ENCODE peak calls at places on chromosome 21, in ten cellular contexts. H, Z, W, D, O, V, J, I, E and A are unnamed samples.

GRCh38 chr21:31310750-31311149 is 33.3 kb downstream of the TIAM1 start:
- DNase-seq in H (no peak), Z (no peak), W (no peak), D (no peak), O (no peak), V (no peak), J (no peak), I (no peak), E (no peak), A (no peak)

GRCh38 chr21:40567511-40567910 is 279.4 kb downstream of the DSCAM start:
- DNase-seq in H (no peak), Z (no peak), W (no peak), D (no peak), O (no peak), V (no peak), J (no peak), I (no peak), E (no peak), A (no peak)

GRCh38 chr21:40534886-40535285 is 312.1 kb downstream of the DSCAM start:
- DNase-seq in H (no peak), Z (no peak), W (no peak), D (no peak), O (no peak), V (no peak), J (no peak), I (no peak), E (no peak), A (no peak)

GRCh38 chr21:42631142-42631541 is 22.3 kb upstream of the PDE9A start:
- DNase-seq in H (no peak), Z (no peak), W (peak), D (no peak), O (no peak), V (peak), J (no peak), I (no peak), E (no peak), A (peak)

GRCh38 chr21:28639742-28640141 is 352.9 kb downstream of the LTN1 start:
- DNase-seq in H (no peak), Z (no peak), W (no peak), D (no peak), O (no peak), V (no peak), J (no peak), I (no peak), E (peak), A (no peak)

GRCh38 chr21:25555492-25555891 is 51.8 kb downstream of the MRPL39 start:
- DNase-seq in H (no peak), Z (no peak), W (no peak), D (no peak), O (no peak), V (no peak), J (no peak), I (no peak), E (no peak), A (no peak)

GRCh38 chr21:42406846-42407245 is 3.1 kb downstream of the UBASH3A start:
- DNase-seq in H (no peak), Z (no peak), W (no peak), D (no peak), O (no peak), V (no peak), J (no peak), I (no peak), E (no peak), A (no peak)

GRCh38 chr21:41388259-41388658 is 26.4 kb downstream of the MX2 start:
- DNase-seq in H (no peak), Z (no peak), W (no peak), D (no peak), O (no peak), V (no peak), J (no peak), I (no peak), E (no peak), A (no peak)

GRCh38 chr21:32346951-32347350 is 45.9 kb downstream of the URB1 start:
- DNase-seq in H (no peak), Z (no peak), W (no peak), D (no peak), O (no peak), V (no peak), J (no peak), I (no peak), E (no peak), A (no peak)

GRCh38 chr21:42379425-42380215 is 13.3 kb upstream of the TFF1 start:
- DNase-seq in H (no peak), Z (peak), W (no peak), D (no peak), O (no peak), V (no peak), J (no peak), I (no peak), E (no peak), A (no peak)

GRCh38 chr21:16837319-16837718 is 675.5 kb upstream of the CXADR start:
- DNase-seq in H (no peak), Z (no peak), W (no peak), D (no peak), O (no peak), V (no peak), J (no peak), I (no peak), E (peak), A (no peak)

GRCh38 chr21:28633803-28634572 is 358.7 kb downstream of the LTN1 start:
- DNase-seq in H (peak), Z (no peak), W (no peak), D (peak), O (no peak), V (peak), J (peak), I (peak), E (peak), A (no peak)

GRCh38 chr21:29307718-29308455 is 9.2 kb downstream of the BACH1 start:
- DNase-seq in H (no peak), Z (no peak), W (no peak), D (no peak), O (no peak), V (no peak), J (no peak), I (no peak), E (no peak), A (no peak)

GRCh38 chr21:41767606-41768370 is 936 bp upstream of the RIPK4 start:
- DNase-seq in H (no peak), Z (no peak), W (no peak), D (no peak), O (peak), V (peak), J (peak), I (no peak), E (peak), A (no peak)

GRCh38 chr21:42107881-42108553 is 36.9 kb downstream of the UMODL1 start:
- DNase-seq in H (no peak), Z (peak), W (peak), D (peak), O (no peak), V (no peak), J (no peak), I (no peak), E (peak), A (peak)

GRCh38 chr21:25911730-25912401 is 177.1 kb downstream of the GABPA start:
- DNase-seq in H (no peak), Z (no peak), W (no peak), D (no peak), O (no peak), V (no peak), J (no peak), I (no peak), E (no peak), A (no peak)

GRCh38 chr21:37220433-37220980 is 46.6 kb downstream of the VPS26C start:
- DNase-seq in H (no peak), Z (no peak), W (peak), D (no peak), O (no peak), V (no peak), J (peak), I (no peak), E (peak), A (no peak)
- TF ChIP-seq CTCF in H (peak), Z (no peak), W (no peak), D (no peak), O (peak), V (no peak), J (peak), I (no peak), E (peak), A (peak)

GRCh38 chr21:15514073-15514946 is 215.5 kb upstream of the USP25 start:
- DNase-seq in H (no peak), Z (peak), W (peak), D (no peak), O (no peak), V (no peak), J (no peak), I (no peak), E (no peak), A (no peak)
- TF ChIP-seq CTCF in H (no peak), Z (no peak), W (no peak), D (no peak), O (no peak), V (no peak), J (no peak), I (no peak), E (no peak), A (no peak)

GRCh38 chr21:35169574-35169973 is 120.5 kb upstream of the RUNX1 start:
- DNase-seq in H (no peak), Z (no peak), W (no peak), D (no peak), O (no peak), V (no peak), J (no peak), I (no peak), E (no peak), A (no peak)

GRCh38 chr21:35170818-35171217 is 121.7 kb upstream of the RUNX1 start:
- DNase-seq in H (no peak), Z (no peak), W (no peak), D (no peak), O (no peak), V (no peak), J (no peak), I (no peak), E (no peak), A (no peak)

GRCh38 chr21:35171385-35171784 is 122.3 kb upstream of the RUNX1 start:
- DNase-seq in H (no peak), Z (no peak), W (no peak), D (no peak), O (no peak), V (no peak), J (no peak), I (no peak), E (no peak), A (no peak)

GRCh38 chr21:35170244-35170756 is 121.2 kb upstream of the RUNX1 start:
- DNase-seq in H (no peak), Z (peak), W (no peak), D (no peak), O (no peak), V (no peak), J (no peak), I (no peak), E (no peak), A (no peak)

GRCh38 chr21:35168702-35169101 is 119.6 kb upstream of the RUNX1 start:
- DNase-seq in H (no peak), Z (no peak), W (no peak), D (no peak), O (no peak), V (no peak), J (no peak), I (no peak), E (no peak), A (no peak)
- TF ChIP-seq CTCF in H (no peak), Z (no peak), W (no peak), D (no peak), O (no peak), V (no peak), J (no peak), I (no peak), E (no peak), A (no peak)

DNA sequence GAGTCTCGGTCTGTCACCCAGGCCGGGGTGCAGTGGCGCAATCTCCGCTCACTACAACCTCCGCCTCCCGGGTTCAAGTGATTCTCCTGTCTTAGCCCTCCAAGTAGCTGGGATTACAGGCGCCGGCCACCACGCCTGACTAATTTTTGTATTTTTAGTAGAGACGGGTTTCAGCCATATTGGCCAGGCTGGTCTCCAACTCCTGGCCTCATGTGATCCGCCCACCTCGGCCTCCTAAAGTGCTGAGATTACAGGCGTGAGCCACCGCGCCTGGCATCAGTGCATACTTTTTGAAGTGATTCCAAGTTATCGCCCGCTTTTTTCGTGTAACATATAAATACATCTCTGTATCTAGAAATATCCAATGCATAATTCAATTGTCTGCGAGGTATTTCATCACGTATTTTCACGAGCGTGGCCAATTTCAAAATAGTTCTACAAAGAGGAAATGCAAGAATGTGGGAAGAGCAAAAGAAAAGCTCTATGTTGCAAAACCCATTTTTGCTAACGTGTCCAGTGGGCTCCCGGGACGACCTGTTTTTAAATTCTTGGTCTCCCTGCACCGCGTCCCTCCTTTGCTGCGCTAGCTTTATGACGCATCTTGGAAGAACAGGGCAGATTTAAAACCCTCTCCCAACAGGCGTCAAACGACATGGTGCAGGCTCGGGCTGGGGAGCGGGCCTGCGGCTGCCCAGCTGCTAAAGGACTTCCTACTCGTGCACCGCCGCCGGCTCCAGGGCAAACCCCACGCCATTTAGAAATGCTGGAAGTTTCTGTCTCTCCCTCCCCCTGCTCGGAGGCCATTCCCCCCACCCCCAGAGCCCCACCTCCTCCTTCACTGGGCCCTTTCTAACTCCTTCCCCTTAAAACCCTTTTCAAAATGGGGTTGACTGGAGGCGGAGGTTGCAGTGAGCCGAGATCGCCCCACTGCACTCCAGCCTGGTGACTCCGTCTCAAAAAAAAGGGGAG is 918 bp upstream of the IFNGR2 start:
- DNase-seq in H (no peak), Z (peak), W (no peak), D (peak), O (no peak), V (no peak), J (peak), I (peak), E (peak), A (peak)
- TF ChIP-seq CTCF in H (no peak), Z (no peak), W (no peak), D (no peak), O (no peak), V (no peak), J (no peak), I (no peak), E (no peak), A (no peak)

GRCh38 chr21:33374874-33375644 is 28.2 kb upstream of the IFNGR2 start:
- DNase-seq in H (no peak), Z (peak), W (no peak), D (no peak), O (no peak), V (no peak), J (no peak), I (no peak), E (no peak), A (no peak)
- TF ChIP-seq CTCF in H (no peak), Z (no peak), W (peak), D (no peak), O (no peak), V (peak), J (no peak), I (no peak), E (no peak), A (no peak)

DNA sequence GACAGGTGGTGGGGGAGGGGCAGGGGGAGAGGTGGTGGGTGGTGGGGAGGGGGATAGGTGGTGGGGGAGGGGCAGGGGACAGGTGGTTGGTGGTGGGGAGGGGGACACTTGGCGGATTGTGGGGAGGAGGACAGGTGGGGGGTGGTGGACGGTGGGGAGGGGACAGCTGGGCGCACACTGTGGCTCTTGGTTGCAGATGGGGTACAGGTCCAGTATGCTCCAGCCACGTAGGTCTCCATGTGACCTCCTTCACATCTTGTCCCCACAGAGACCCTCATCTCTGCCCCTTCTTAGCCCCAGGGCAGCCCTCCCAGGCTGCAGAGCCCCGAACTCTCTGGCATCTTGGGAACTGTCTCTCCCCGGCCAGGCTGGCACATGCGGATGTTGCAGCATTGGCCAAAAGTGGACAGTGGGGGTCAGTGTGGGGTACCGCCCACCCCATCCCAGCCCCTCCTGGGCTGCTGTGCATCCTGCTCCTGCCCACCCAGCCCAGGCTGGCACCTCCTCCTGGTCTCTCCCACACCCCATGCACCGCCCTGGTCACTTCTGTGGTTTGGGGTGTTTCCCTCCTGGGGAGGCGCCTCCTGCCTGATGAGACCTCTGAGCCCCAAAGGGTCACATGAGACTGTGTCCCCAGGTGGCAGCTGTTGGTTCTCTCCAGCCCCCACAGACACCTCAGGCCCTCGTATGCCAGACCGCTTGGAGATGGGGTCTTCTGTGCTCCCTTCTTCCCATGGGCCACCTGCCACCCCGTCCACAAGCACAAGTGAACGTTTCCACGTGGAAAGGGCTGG is 7.6 kb upstream of the SLC19A1 start:
- DNase-seq in H (no peak), Z (no peak), W (no peak), D (no peak), O (no peak), V (no peak), J (no peak), I (no peak), E (no peak), A (peak)
- TF ChIP-seq CTCF in H (no peak), Z (no peak), W (no peak), D (no peak), O (no peak), V (no peak), J (no peak), I (no peak), E (no peak), A (no peak)

DNA sequence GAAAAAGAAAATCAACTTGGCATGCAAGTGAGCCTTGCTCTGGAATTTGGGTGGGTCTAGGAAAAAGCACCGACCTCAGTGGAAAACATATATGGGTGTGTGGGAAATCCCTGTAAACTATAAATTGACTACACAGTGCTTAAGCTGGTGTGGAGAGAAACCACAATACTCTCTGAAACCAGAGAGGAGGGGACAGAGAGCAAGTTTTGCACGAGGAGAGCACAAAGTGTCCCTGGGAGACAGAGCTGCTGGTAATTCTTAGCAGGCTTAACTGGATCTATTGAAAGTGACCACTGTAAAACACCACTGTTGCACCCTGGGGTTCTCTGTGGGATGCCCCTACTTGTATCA is 12.8 kb downstream of the KCNJ15 start:
- DNase-seq in H (no peak), Z (no peak), W (no peak), D (no peak), O (no peak), V (no peak), J (no peak), I (no peak), E (no peak), A (no peak)
- TF ChIP-seq CTCF in H (no peak), Z (no peak), W (no peak), D (no peak), O (no peak), V (no peak), J (no peak), I (no peak), E (no peak), A (no peak)